ENCODE peak calls at places on chromosomes 16 and 17, in four cellular contexts. O is fibroblast of the aortic adventitia, T is amygdala, M is NCI-H446. R is an unnamed sample.

GRCh38 chr16:27475561-27475960 is 73.6 kb downstream of the IL21R start:
- DNase-seq in O (peak), T (no peak), M (no peak), R (no peak)

GRCh38 chr17:39598635-39599005 is 9.1 kb downstream of the NEUROD2 start:
- DNase-seq in O (no peak), T (no peak), M (no peak), R (no peak)

GRCh38 chr17:77391668-77392375 is 251.1 kb downstream of the SEC14L1 start:
- DNase-seq in O (peak), T (no peak), M (no peak), R (no peak)

GRCh38 chr17:1180958-1181768 is 1.4 kb upstream of the ABR start:
- DNase-seq in O (no peak), T (peak), M (no peak), R (no peak)

GRCh38 chr16:50340578-50340977 is 28.2 kb downstream of the BRD7 start:
- DNase-seq in O (peak), T (no peak), M (no peak), R (no peak)

GRCh38 chr16:57141822-57142631 is 43.8 kb downstream of the PSME3IP1 start:
- DNase-seq in O (no peak), T (no peak), M (no peak), R (no peak)

GRCh38 chr17:75642221-75643032 is 9.2 kb downstream of the SMIM5 start:
- DNase-seq in O (no peak), T (no peak), M (no peak), R (no peak)

GRCh38 chr17:30363715-30364202 is 15.0 kb upstream of the CPD start:
- DNase-seq in O (peak), T (no peak), M (no peak), R (no peak)

GRCh38 chr17:45925311-45925710 is 31.0 kb downstream of the MAPT start:
- DNase-seq in O (no peak), T (no peak), M (no peak), R (no peak)

GRCh38 chr17:79437081-79437480 is 173.8 kb downstream of the RBFOX3 start:
- DNase-seq in O (no peak), T (no peak), M (no peak), R (no peak)

GRCh38 chr16:25012525-25012991 is 2.6 kb downstream of the ARHGAP17 start:
- DNase-seq in O (peak), T (no peak), M (no peak), R (no peak)

GRCh38 chr16:71883193-71883848 is 661 bp downstream of the ZNF821 start:
- DNase-seq in O (peak), T (peak), M (no peak), R (peak)

GRCh38 chr17:80031691-80032480 is 3.8 kb downstream of the TBC1D16 start:
- DNase-seq in O (no peak), T (no peak), M (no peak), R (no peak)

GRCh38 chr17:77572065-77572601 is 386.4 kb upstream of the TNRC6C start:
- DNase-seq in O (no peak), T (no peak), M (no peak), R (no peak)

GRCh38 chr17:10683853-10684252 is 13.5 kb downstream of the SCO1 start:
- DNase-seq in O (peak), T (no peak), M (no peak), R (no peak)

R was measured in LNCaP clone FGC.